ENCODE peak calls at places on chromosomes 3 and 15, in ten cellular contexts. Y is psoas muscle, D is left ventricle myocardium inferior, I is ovary, U is fibroblast of lung, K is thoracic aorta, S is testis, R is IMR-90, V is PC-9, H is BE2C. Q is an unnamed sample. For H3K36me3, the result is how much of the 10 kb centered on the place peaks cover.

GRCh38 chr15:101320501-101321052 is 25.5 kb upstream of the SNRPA1 start:
- DNase-seq in Y (peak), D (peak), I (no peak), U (peak), K (no peak), S (no peak), R (peak), V (no peak), H (no peak), Q (no peak)

GRCh38 chr15:91572110-91572509 is 281.4 kb upstream of the SLCO3A1 start:
- DNase-seq in Y (no peak), D (no peak), I (peak), U (peak), K (no peak), S (peak), R (peak), V (peak), H (peak), Q (no peak)

GRCh38 chr3:108345492-108346205 is 49.3 kb downstream of the HHLA2 start:
- DNase-seq in Y (no peak), D (no peak), I (no peak), U (peak), K (no peak), S (no peak), R (peak), V (no peak), H (no peak), Q (no peak)

GRCh38 chr15:55230953-55231352 is 34.2 kb upstream of the RSL24D1 start:
- DNase-seq in Y (no peak), D (no peak), I (no peak), U (no peak), K (no peak), S (no peak), R (no peak), V (no peak), H (no peak), Q (no peak)

GRCh38 chr3:81554348-81554747 is 207.1 kb downstream of the GBE1 start:
- DNase-seq in Y (no peak), D (no peak), I (no peak), U (peak), K (no peak), S (no peak), R (peak), V (no peak), H (no peak), Q (peak)

GRCh38 chr15:31360158-31360561 is 33.5 kb downstream of the KLF13 start:
- DNase-seq in Y (peak), D (no peak), I (no peak), U (no peak), K (no peak), S (no peak), R (no peak), V (no peak), H (no peak), Q (no peak)

GRCh38 chr3:49498239-49498638 is 28.2 kb downstream of the DAG1 start:
- DNase-seq in Y (no peak), D (no peak), I (no peak), U (no peak), K (no peak), S (no peak), R (no peak), V (no peak), H (no peak), Q (no peak)

GRCh38 chr15:40958146-40958545 is 4.9 kb downstream of the CHAC1 start:
- DNase-seq in Y (peak), D (no peak), I (no peak), U (no peak), K (no peak), S (no peak), R (no peak), V (no peak), H (no peak), Q (no peak)

GRCh38 chr15:35603298-35603697 is 57.3 kb upstream of the DPH6 start:
- DNase-seq in Y (no peak), D (no peak), I (no peak), U (peak), K (no peak), S (no peak), R (peak), V (no peak), H (no peak), Q (peak)

GRCh38 chr15:58440922-58441321 is 9.1 kb downstream of the LIPC start:
- DNase-seq in Y (no peak), D (no peak), I (no peak), U (no peak), K (no peak), S (no peak), R (no peak), V (peak), H (no peak), Q (no peak)

GRCh38 chr3:101963902-101964362 is 114.6 kb downstream of the NFKBIZ start:
- DNase-seq in Y (no peak), D (no peak), I (no peak), U (peak), K (no peak), S (no peak), R (peak), V (peak), H (no peak), Q (peak)

GRCh38 chr15:101248274-101248673 is 3.6 kb downstream of the CHSY1 start:
- DNase-seq in Y (no peak), D (no peak), I (no peak), U (no peak), K (no peak), S (no peak), R (no peak), V (no peak), H (no peak), Q (no peak)

GRCh38 chr15:65789759-65790158 is 2.3 kb downstream of the DENND4A start:
- DNase-seq in Y (no peak), D (no peak), I (no peak), U (no peak), K (no peak), S (no peak), R (no peak), V (no peak), H (no peak), Q (no peak)

GRCh38 chr15:92845109-92845508 is 55.0 kb upstream of the CHD2 start:
- DNase-seq in Y (no peak), D (no peak), I (no peak), U (peak), K (no peak), S (no peak), R (peak), V (peak), H (no peak), Q (no peak)

GRCh38 chr3:42960282-42960681 is 18.8 kb upstream of the GASK1A start:
- DNase-seq in Y (no peak), D (no peak), I (no peak), U (no peak), K (no peak), S (no peak), R (peak), V (no peak), H (no peak), Q (no peak)

GRCh38 chr15:39666671-39667070 is 85.8 kb downstream of the THBS1 start:
- DNase-seq in Y (no peak), D (no peak), I (no peak), U (peak), K (no peak), S (no peak), R (peak), V (no peak), H (no peak), Q (peak)

GRCh38 chr3:63945558-63946096 is 33.4 kb upstream of the SCAANT1 start:
- DNase-seq in Y (no peak), D (no peak), I (no peak), U (peak), K (no peak), S (no peak), R (peak), V (no peak), H (no peak), Q (no peak)

GRCh38 chr3:14590594-14590993 is 50.5 kb upstream of the GRIP2 start:
- DNase-seq in Y (no peak), D (no peak), I (no peak), U (no peak), K (no peak), S (no peak), R (no peak), V (no peak), H (no peak), Q (no peak)

GRCh38 chr3:144948711-144949110 is 977.1 kb downstream of the DIPK2A start:
- DNase-seq in Y (no peak), D (no peak), I (no peak), U (no peak), K (no peak), S (no peak), R (no peak), V (no peak), H (no peak), Q (no peak)

GRCh38 chr3:171001957-171002694 is 24.4 kb downstream of the SLC2A2 start:
- DNase-seq in Y (no peak), D (no peak), I (no peak), U (peak), K (no peak), S (no peak), R (peak), V (peak), H (no peak), Q (peak)

GRCh38 chr3:38009807-38010591 is 19.4 kb downstream of the VILL start:
- DNase-seq in Y (peak), D (no peak), I (no peak), U (no peak), K (no peak), S (no peak), R (no peak), V (no peak), H (no peak), Q (no peak)

GRCh38 chr15:33226559-33227181 is 32.2 kb upstream of the FMN1 start:
- DNase-seq in Y (no peak), D (no peak), I (no peak), U (peak), K (no peak), S (peak), R (no peak), V (no peak), H (peak), Q (no peak)

GRCh38 chr3:135905058-135905724 is 60.3 kb upstream of the PPP2R3A start:
- DNase-seq in Y (no peak), D (no peak), I (no peak), U (peak), K (no peak), S (no peak), R (peak), V (no peak), H (no peak), Q (no peak)

GRCh38 chr3:197750396-197750831 is 731 bp downstream of the FYTTD1 start:
- DNase-seq in Y (peak), D (peak), I (no peak), U (peak), K (peak), S (peak), R (peak), V (peak), H (peak), Q (no peak)

GRCh38 chr3:56725175-56725574 is 42.1 kb upstream of the TASOR start:
- DNase-seq in Y (no peak), D (no peak), I (no peak), U (peak), K (no peak), S (no peak), R (no peak), V (no peak), H (no peak), Q (no peak)

GRCh38 chr3:196995646-196996355 is 27.2 kb upstream of the PIGZ start:
- DNase-seq in Y (peak), D (peak), I (no peak), U (no peak), K (no peak), S (no peak), R (peak), V (no peak), H (no peak), Q (no peak)

GRCh38 chr3:188890572-188891270 is 281.1 kb upstream of the TPRG1 start:
- DNase-seq in Y (no peak), D (no peak), I (no peak), U (peak), K (no peak), S (no peak), R (peak), V (no peak), H (no peak), Q (peak)

GRCh38 chr3:171353423-171353822 is 106.8 kb downstream of the TNIK start:
- DNase-seq in Y (no peak), D (no peak), I (no peak), U (peak), K (no peak), S (no peak), R (peak), V (no peak), H (no peak), Q (no peak)

GRCh38 chr3:37967252-37967881 is 23.2 kb upstream of the VILL start:
- DNase-seq in Y (peak), D (peak), I (peak), U (peak), K (no peak), S (peak), R (peak), V (no peak), H (peak), Q (no peak)

GRCh38 chr3:60743631-60744164 is 507.6 kb downstream of the FHIT start:
- DNase-seq in Y (no peak), D (no peak), I (no peak), U (peak), K (no peak), S (no peak), R (no peak), V (no peak), H (peak), Q (no peak)
- TF ChIP-seq CTCF in Y (no peak), D (peak), I (no peak), U (no peak), K (peak), S (no peak), R (no peak), V (no peak), H (no peak), Q (no peak)

DNA sequence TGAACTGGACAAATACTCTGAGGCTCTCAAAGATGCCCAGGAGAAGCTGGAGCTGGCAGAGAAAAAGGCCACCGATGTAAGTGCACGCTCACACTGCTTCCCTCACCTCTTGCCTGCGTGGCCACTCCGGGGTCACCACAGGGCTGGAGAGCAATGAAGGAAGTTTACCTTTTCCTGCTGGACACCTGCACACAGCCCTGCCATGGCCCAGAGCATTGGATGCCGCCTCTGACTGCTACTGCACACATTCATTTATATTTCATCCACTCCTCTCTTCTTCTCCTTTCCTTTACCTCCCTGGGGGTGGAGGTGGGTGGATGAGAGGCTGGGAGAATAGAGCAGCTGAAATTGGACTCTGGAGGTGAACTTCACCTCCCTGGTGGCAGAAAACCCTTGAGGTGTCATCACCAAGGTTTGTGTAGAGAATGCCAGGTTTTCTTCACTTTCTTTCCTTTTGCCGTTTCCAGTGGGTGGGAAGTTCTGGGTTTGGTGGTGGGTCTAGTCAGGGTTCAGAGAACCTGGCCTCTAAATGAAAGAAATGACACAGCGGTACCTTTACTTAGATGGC is 1.6 kb downstream of the TPM1 start:
- DNase-seq in Y (no peak), D (no peak), I (no peak), U (no peak), K (no peak), S (no peak), R (no peak), V (no peak), H (no peak), Q (no peak)
- H3K4me3 ChIP-seq in Y (peak), D (peak), I (peak), U (peak), K (peak), S (peak), R (peak), V (peak), H (peak), Q (peak)

GRCh38 chr3:143137637-143138036 is 18.1 kb downstream of the CHST2 start:
- DNase-seq in Y (no peak), D (no peak), I (no peak), U (no peak), K (no peak), S (no peak), R (no peak), V (no peak), H (no peak), Q (no peak)

GRCh38 chr3:143139786-143140185 is 20.2 kb downstream of the CHST2 start:
- DNase-seq in Y (peak), D (peak), I (no peak), U (peak), K (no peak), S (no peak), R (peak), V (no peak), H (no peak), Q (no peak)

GRCh38 chr3:143138948-143139347 is 19.4 kb downstream of the CHST2 start:
- DNase-seq in Y (no peak), D (no peak), I (no peak), U (no peak), K (no peak), S (no peak), R (no peak), V (no peak), H (no peak), Q (no peak)

GRCh38 chr3:143142354-143142753 is 22.8 kb downstream of the CHST2 start:
- DNase-seq in Y (no peak), D (no peak), I (no peak), U (no peak), K (no peak), S (no peak), R (no peak), V (no peak), H (no peak), Q (no peak)

GRCh38 chr3:143140550-143140949 is 21.0 kb downstream of the CHST2 start:
- DNase-seq in Y (no peak), D (no peak), I (no peak), U (no peak), K (no peak), S (no peak), R (no peak), V (no peak), H (no peak), Q (no peak)
- H3K36me3 ChIP-seq in Y (under half), D (under half), I (under half), U (under half), K (under half), S (under half), R (under half), V (under half), H (under half), Q (under half)

GRCh38 chr3:72187131-72187530 is 402.2 kb upstream of the PROK2 start:
- DNase-seq in Y (no peak), D (no peak), I (no peak), U (no peak), K (no peak), S (no peak), R (no peak), V (no peak), H (no peak), Q (no peak)
- TF ChIP-seq CTCF in Y (no peak), D (no peak), I (no peak), U (no peak), K (no peak), S (no peak), R (no peak), V (no peak), H (no peak), Q (no peak)

GRCh38 chr3:194139977-194140351 is 4.0 kb downstream of the HES1 start:
- DNase-seq in Y (no peak), D (no peak), I (no peak), U (no peak), K (no peak), S (no peak), R (peak), V (peak), H (no peak), Q (no peak)
- H3K4me3 ChIP-seq in Y (peak), D (peak), I (no peak), U (no peak), K (peak), S (no peak), R (no peak), V (peak), H (peak), Q (no peak)

GRCh38 chr3:187733371-187733770 is 11.9 kb downstream of the BCL6 start:
- DNase-seq in Y (no peak), D (no peak), I (no peak), U (no peak), K (no peak), S (no peak), R (no peak), V (no peak), H (no peak), Q (no peak)
- H3K36me3 ChIP-seq in Y (under half), D (half or more), I (under half), U (under half), K (half or more), S (under half), R (under half), V (half or more), H (under half), Q (under half)

DNA sequence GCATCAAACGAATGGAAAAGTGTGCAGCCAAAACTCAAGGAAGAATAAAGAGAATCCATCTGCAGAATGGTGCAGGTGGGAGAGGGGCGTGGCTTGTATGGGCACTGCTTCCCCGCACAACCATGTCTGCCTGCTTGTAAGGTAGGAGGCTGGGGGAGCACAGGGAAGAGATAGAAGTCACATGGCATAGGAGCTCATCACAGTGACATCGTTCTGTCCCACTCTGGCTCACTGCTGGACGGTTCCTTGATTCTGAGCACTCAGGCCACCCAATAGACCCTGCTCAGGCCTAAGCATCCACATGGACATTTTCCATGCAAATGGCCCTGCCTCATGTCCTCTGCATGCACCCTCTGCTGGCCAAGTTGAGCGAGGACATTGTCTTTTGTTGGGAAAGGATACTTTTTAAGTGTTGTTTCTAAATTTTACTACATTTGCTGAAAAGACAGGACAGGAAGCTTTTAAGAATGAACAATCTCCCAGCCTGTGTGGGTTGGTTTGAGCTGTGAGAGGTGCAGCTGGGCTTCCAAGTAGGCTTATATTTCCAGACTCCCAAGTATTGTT is 3.1 kb downstream of the MYLK start:
- DNase-seq in Y (no peak), D (no peak), I (no peak), U (peak), K (no peak), S (peak), R (peak), V (no peak), H (peak), Q (no peak)
- TF ChIP-seq CTCF in Y (no peak), D (peak), I (no peak), U (peak), K (peak), S (no peak), R (peak), V (peak), H (peak), Q (peak)

DNA sequence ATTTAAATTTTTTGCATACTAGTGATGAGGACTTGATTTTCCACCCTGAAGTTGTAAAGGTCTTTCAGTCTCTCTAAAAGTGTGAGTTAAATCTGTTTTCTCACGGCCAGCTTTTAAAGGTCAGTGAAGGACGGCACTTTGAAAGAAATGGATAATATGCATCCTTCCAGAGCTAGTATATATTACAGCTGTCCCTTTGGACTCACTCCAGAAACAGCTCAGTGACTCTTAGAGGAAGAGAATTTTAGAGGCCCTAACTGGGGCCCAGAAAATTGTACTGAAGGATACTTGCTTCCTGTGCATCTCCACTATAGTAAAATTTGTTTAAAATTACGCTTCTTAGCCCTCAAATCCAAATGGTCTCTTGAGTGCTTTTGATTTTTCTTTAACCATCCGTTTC is 41.6 kb downstream of the PIK3CA start:
- DNase-seq in Y (no peak), D (no peak), I (no peak), U (peak), K (no peak), S (no peak), R (peak), V (no peak), H (no peak), Q (no peak)
- H3K4me3 ChIP-seq in Y (no peak), D (no peak), I (no peak), U (no peak), K (no peak), S (no peak), R (no peak), V (no peak), H (no peak), Q (no peak)

Q was measured in BJ.